ENCODE peak calls at places on chromosomes 2 and 18, in four cellular contexts. S, N, F and V are unnamed samples.

GRCh38 chr2:118244686-118245085 is 156.4 kb downstream of the INSIG2 start:
- DNase-seq in S (no peak), F (no peak), N (no peak), V (no peak)

GRCh38 chr2:15205562-15205961 is 355.6 kb downstream of the NBAS start:
- DNase-seq in F (no peak), S (no peak), N (no peak), V (peak)

GRCh38 chr2:233981574-233982420 is 64.6 kb downstream of the TRPM8 start:
- DNase-seq in S (no peak), N (no peak), F (no peak), V (no peak)

GRCh38 chr2:661215-661635 is 16.0 kb downstream of the TMEM18 start:
- DNase-seq in F (no peak), S (no peak), N (no peak), V (no peak)

GRCh38 chr2:20050712-20051517 is 513 bp downstream of the LAPTM4A start:
- DNase-seq in F (peak), S (peak), N (peak), V (peak)

GRCh38 chr2:202432776-202433175 is 56.6 kb downstream of the BMPR2 start:
- DNase-seq in F (no peak), S (no peak), N (no peak), V (no peak)

GRCh38 chr2:119483395-119483753 is 40.9 kb downstream of the SCTR start:
- DNase-seq in F (no peak), S (no peak), N (no peak), V (no peak)

GRCh38 chr2:180002198-180002597 is 4.9 kb downstream of the CWC22 start:
- DNase-seq in F (no peak), S (no peak), N (no peak), V (no peak)

GRCh38 chr18:55296761-55297160 is 291.2 kb downstream of the TCF4 start:
- DNase-seq in F (no peak), S (no peak), N (no peak), V (no peak)